ENCODE peak calls at places on chromosomes 11 and 22, in five cellular contexts. One of them, this sample, is unnamed.

GRCh38 chr11:26943636-26944035 is 50.3 kb upstream of the FIBIN start:
- DNase-seq in NB4: no peak
- DNase-seq in GM12878: no peak
- DNase-seq in K562: no peak
- DNase-seq in A549: no peak
- DNase-seq in this sample: no peak

GRCh38 chr11:38019072-38019775 is 1421.2 kb upstream of the RAG2 start:
- DNase-seq in NB4: peak
- DNase-seq in A549: no peak
- DNase-seq in K562: no peak
- DNase-seq in GM12878: no peak
- DNase-seq in this sample: no peak

GRCh38 chr22:37601540-37602442 is 6.8 kb upstream of the GGA1 start:
- DNase-seq in K562: no peak
- DNase-seq in NB4: peak
- DNase-seq in A549: no peak
- DNase-seq in GM12878: peak
- DNase-seq in this sample: peak

GRCh38 chr11:108592591-108593213 is 866 bp downstream of the EXPH5 start:
- DNase-seq in GM12878: no peak
- DNase-seq in A549: no peak
- DNase-seq in K562: peak
- DNase-seq in NB4: peak
- DNase-seq in this sample: no peak

GRCh38 chr22:25404556-25404922 is 159.9 kb upstream of the GRK3 start:
- DNase-seq in A549: no peak
- DNase-seq in NB4: peak
- DNase-seq in GM12878: no peak
- DNase-seq in K562: peak
- DNase-seq in this sample: no peak

GRCh38 chr11:2574043-2574552 is 125.7 kb downstream of the KCNQ1OT1 start:
- DNase-seq in K562: no peak
- DNase-seq in A549: no peak
- DNase-seq in NB4: no peak
- DNase-seq in GM12878: no peak
- DNase-seq in this sample: no peak

GRCh38 chr22:22922954-22923319 is 35.3 kb downstream of the IGLL5 start:
- DNase-seq in A549: no peak
- DNase-seq in GM12878: no peak
- DNase-seq in K562: peak
- DNase-seq in NB4: no peak
- DNase-seq in this sample: no peak

GRCh38 chr11:26620282-26621045 is 48.4 kb upstream of the MUC15 start:
- DNase-seq in NB4: no peak
- DNase-seq in GM12878: no peak
- DNase-seq in K562: no peak
- DNase-seq in A549: no peak
- DNase-seq in this sample: no peak

GRCh38 chr11:45278721-45279120 is 7.4 kb downstream of the SYT13 start:
- DNase-seq in A549: no peak
- DNase-seq in NB4: no peak
- DNase-seq in GM12878: no peak
- DNase-seq in K562: no peak
- DNase-seq in this sample: no peak

GRCh38 chr22:46511391-46512370 is 25.7 kb downstream of the CELSR1 start:
- DNase-seq in A549: no peak
- DNase-seq in GM12878: no peak
- DNase-seq in NB4: no peak
- DNase-seq in K562: no peak
- DNase-seq in this sample: no peak

GRCh38 chr11:134052395-134052987 is 16.4 kb upstream of the JAM3 start:
- DNase-seq in K562: no peak
- DNase-seq in A549: no peak
- DNase-seq in GM12878: no peak
- DNase-seq in NB4: no peak
- DNase-seq in this sample: no peak

GRCh38 chr22:38531251-38531956 is 25.3 kb upstream of the DDX17 start:
- DNase-seq in GM12878: no peak
- DNase-seq in A549: no peak
- DNase-seq in K562: no peak
- DNase-seq in NB4: peak
- DNase-seq in this sample: no peak

GRCh38 chr11:69718147-69718546 is 14.3 kb upstream of the FGF19 start:
- DNase-seq in GM12878: no peak
- DNase-seq in NB4: peak
- DNase-seq in A549: peak
- DNase-seq in K562: peak
- DNase-seq in this sample: peak

GRCh38 chr11:73281796-73282660 is 9.9 kb downstream of the P2RY6 start:
- DNase-seq in GM12878: no peak
- DNase-seq in K562: no peak
- DNase-seq in A549: no peak
- DNase-seq in NB4: peak
- DNase-seq in this sample: no peak

GRCh38 chr11:92322225-92322624 is 97.6 kb downstream of the FAT3 start:
- DNase-seq in K562: no peak
- DNase-seq in A549: no peak
- DNase-seq in NB4: no peak
- DNase-seq in GM12878: no peak
- DNase-seq in this sample: no peak

GRCh38 chr11:59200421-59200746 is 12.3 kb downstream of the MPEG1 start:
- DNase-seq in NB4: no peak
- DNase-seq in A549: no peak
- DNase-seq in K562: no peak
- DNase-seq in GM12878: no peak
- DNase-seq in this sample: no peak

GRCh38 chr11:65960824-65961266 is 689 bp upstream of the SART1 start:
- DNase-seq in NB4: no peak
- DNase-seq in GM12878: no peak
- DNase-seq in K562: peak
- DNase-seq in A549: no peak
- DNase-seq in this sample: no peak

GRCh38 chr22:31122532-31123291 is at the start of gene INPP5J:
- DNase-seq in A549: peak
- DNase-seq in NB4: no peak
- DNase-seq in K562: no peak
- DNase-seq in GM12878: no peak
- DNase-seq in this sample: no peak

GRCh38 chr11:121588747-121589146 is 136.0 kb upstream of the SORL1-AS1 start:
- DNase-seq in GM12878: no peak
- DNase-seq in K562: no peak
- DNase-seq in NB4: peak
- DNase-seq in A549: no peak
- DNase-seq in this sample: no peak

DNA sequence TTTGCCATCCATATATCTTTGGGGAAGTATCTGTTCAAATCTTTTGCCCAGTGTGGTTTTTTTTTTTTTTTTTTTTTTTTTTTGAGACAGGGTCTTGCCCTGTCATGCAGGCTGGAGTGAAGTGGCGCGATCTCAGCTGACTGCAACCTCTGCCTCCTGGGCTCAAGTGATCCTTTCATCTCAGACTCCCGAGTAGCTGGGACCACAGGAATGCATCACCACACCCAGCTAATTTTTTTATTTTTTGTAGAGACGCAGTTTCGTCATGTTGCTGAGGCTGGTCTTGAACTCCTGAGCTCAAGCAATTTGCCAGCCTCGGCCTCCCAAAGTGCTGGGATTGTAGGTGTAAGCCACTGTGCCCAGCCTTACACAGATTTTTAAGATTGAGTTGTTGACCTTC is 4.8 kb upstream of the FAM118A start:
- DNase-seq in NB4: no peak
- DNase-seq in K562: no peak
- DNase-seq in GM12878: no peak
- DNase-seq in A549: no peak
- DNase-seq in this sample: no peak
- TF ChIP-seq MYC in NB4: no peak
- TF ChIP-seq MYC in K562: no peak
- TF ChIP-seq MYC in GM12878: no peak
- TF ChIP-seq MYC in A549: no peak
- TF ChIP-seq MYC in this sample: no peak

DNA sequence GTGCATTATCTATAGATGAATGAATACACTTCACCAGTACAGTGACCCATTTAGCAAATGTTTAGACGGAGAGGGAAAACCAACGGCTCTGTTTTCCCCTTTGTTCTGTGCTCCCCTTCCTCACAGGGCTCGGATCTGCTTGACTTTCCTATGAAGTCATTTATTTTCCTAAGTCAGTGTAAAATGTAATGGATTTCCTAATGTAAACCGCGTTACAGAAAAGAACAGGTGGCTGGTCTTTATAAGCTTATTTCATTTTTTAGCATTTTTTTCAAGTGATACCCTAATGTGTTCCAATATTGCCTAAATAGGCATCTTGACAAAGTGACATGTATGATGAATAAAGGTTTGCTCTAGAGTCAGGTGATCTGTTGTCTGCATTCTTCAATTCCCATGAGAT is 207.5 kb downstream of the PGR start:
- DNase-seq in GM12878: no peak
- DNase-seq in K562: no peak
- DNase-seq in NB4: no peak
- DNase-seq in A549: no peak
- DNase-seq in this sample: peak
- TF ChIP-seq MYC in GM12878: no peak
- TF ChIP-seq MYC in K562: no peak
- TF ChIP-seq MYC in NB4: no peak
- TF ChIP-seq MYC in A549: no peak
- TF ChIP-seq MYC in this sample: no peak

DNA sequence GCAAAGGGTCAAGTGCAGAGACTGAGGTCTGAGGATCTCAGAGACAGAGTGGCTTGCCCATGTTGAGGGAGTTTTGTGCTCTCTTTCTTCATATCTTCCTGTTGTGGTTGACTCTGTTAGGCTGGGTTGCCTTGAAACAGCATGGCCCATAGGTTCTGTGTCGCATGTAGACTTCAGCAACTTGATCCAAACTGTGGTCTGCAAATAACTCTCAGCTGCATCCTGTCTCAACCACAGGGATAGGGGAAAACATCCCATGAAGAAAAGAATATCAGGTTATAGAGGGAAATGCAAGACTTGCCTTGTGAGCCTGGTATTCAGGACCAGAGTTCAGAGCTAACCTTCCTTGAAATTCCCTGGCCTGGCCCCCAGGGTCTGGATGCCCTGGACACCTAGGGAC is 69.4 kb downstream of the FLI1 start:
- DNase-seq in K562: no peak
- DNase-seq in A549: no peak
- DNase-seq in GM12878: no peak
- DNase-seq in NB4: no peak
- DNase-seq in this sample: no peak
- TF ChIP-seq MYC in K562: no peak
- TF ChIP-seq MYC in A549: no peak
- TF ChIP-seq MYC in GM12878: no peak
- TF ChIP-seq MYC in NB4: no peak
- TF ChIP-seq MYC in this sample: no peak

GRCh38 chr11:35321532-35322320 is 97.6 kb downstream of the SLC1A2 start:
- DNase-seq in K562: no peak
- DNase-seq in GM12878: no peak
- DNase-seq in A549: no peak
- DNase-seq in NB4: no peak
- DNase-seq in this sample: no peak
- TF ChIP-seq MYC in K562: no peak
- TF ChIP-seq MYC in GM12878: no peak
- TF ChIP-seq MYC in A549: no peak
- TF ChIP-seq MYC in NB4: no peak
- TF ChIP-seq MYC in this sample: no peak

GRCh38 chr22:49325531-49326395 is 501.9 kb downstream of the BRD1 start:
- DNase-seq in A549: no peak
- DNase-seq in NB4: no peak
- DNase-seq in GM12878: no peak
- DNase-seq in K562: no peak
- DNase-seq in this sample: no peak
- TF ChIP-seq MYC in A549: no peak
- TF ChIP-seq MYC in NB4: no peak
- TF ChIP-seq MYC in GM12878: no peak
- TF ChIP-seq MYC in K562: no peak
- TF ChIP-seq MYC in this sample: no peak

DNA sequence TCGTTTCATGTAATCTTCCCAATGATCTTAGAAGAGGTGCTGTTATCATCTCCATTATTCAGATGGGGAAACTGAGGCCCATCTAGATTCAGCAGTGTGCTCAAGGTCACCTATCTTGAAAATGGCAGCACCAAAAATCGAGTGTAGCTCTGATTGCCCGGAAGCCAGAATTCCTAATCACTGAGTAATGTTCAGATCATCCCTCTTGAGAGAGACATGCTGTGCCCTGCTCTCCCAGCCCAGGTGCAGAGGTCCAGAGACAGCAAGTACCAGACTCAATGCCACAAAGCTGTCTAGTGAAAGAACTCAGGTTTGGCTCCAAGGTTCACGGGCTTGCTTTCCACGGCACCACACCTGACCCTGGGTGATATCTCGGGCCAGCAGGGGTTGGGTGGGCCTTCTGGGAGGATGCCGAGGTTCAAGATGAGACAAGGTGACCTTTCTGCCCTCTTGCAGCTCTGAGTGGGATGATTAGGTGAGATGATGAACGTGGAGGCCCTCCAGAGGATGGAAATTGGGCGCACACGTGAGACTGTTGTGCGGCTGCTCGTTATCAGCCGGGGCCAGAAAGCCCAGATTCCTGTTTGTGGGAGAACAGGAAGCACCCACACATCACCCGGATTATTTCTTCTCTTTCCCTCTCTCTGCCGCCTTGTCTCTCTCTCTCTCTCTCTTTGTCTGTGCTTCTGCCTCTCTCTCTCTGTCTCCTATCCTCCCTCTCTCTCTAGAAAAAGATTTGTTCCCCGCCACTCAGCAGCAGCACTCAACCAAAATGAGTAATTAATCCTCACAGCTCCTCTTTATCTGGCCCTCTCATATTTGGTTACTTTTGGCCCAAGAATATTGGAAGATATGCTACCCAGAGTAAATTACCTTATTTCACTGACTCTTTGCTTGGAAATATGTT is 19.0 kb upstream of the RASD2 start:
- DNase-seq in NB4: no peak
- DNase-seq in GM12878: no peak
- DNase-seq in K562: peak
- DNase-seq in A549: no peak
- DNase-seq in this sample: peak
- TF ChIP-seq MYC in NB4: no peak
- TF ChIP-seq MYC in GM12878: no peak
- TF ChIP-seq MYC in K562: no peak
- TF ChIP-seq MYC in A549: no peak
- TF ChIP-seq MYC in this sample: no peak

GRCh38 chr11:79113099-79113498 is 327.7 kb downstream of the TENM4 start:
- DNase-seq in GM12878: no peak
- DNase-seq in A549: no peak
- DNase-seq in K562: no peak
- DNase-seq in NB4: no peak
- DNase-seq in this sample: no peak

GRCh38 chr11:79110796-79111195 is 330.0 kb downstream of the TENM4 start:
- DNase-seq in A549: no peak
- DNase-seq in GM12878: no peak
- DNase-seq in K562: no peak
- DNase-seq in NB4: no peak
- DNase-seq in this sample: no peak

GRCh38 chr11:79110308-79110707 is 330.5 kb downstream of the TENM4 start:
- DNase-seq in NB4: no peak
- DNase-seq in K562: no peak
- DNase-seq in A549: no peak
- DNase-seq in GM12878: no peak
- DNase-seq in this sample: no peak

GRCh38 chr11:79108851-79109250 is 332.0 kb downstream of the TENM4 start:
- DNase-seq in K562: no peak
- DNase-seq in GM12878: no peak
- DNase-seq in NB4: no peak
- DNase-seq in A549: no peak
- DNase-seq in this sample: no peak
- TF ChIP-seq MYC in K562: no peak
- TF ChIP-seq MYC in GM12878: no peak
- TF ChIP-seq MYC in NB4: no peak
- TF ChIP-seq MYC in A549: no peak
- TF ChIP-seq MYC in this sample: no peak

This sample was measured in endothelial cell of umbilical vein.